ENCODE peak calls at places on chromosomes 13 and 19, in nine cellular contexts. Z is fibroblast of lung, V is hepatocyte, Y is WTC11, P is BJ, T is adrenal gland, R is bronchial epithelial cell, S is breast epithelium, H is GM10248. F is an unnamed sample.

GRCh38 chr13:49326222-49326917 is 78.6 kb downstream of the CDADC1 start:
- DNase-seq in S (no peak), H (no peak), R (no peak), T (no peak), P (no peak), V (no peak), Y (no peak), Z (no peak), F (no peak)

GRCh38 chr13:90846956-90847355 is 500.5 kb upstream of the MIR17HG start:
- DNase-seq in Y (no peak), S (no peak), V (no peak), R (no peak), Z (no peak), T (no peak), P (no peak), H (no peak), F (no peak)

GRCh38 chr19:37719111-37719926 is at the start of gene ZNF607:
- DNase-seq in P (peak; percentile 44), V (peak; percentile 98), H (peak; percentile 95), Z (peak; percentile 93), R (peak; percentile 89), T (peak; percentile 90), Y (peak; percentile 95), S (peak; percentile 92), F (peak; percentile 92)

GRCh38 chr13:113745059-113745458 is 14.0 kb upstream of the TMEM255B start:
- DNase-seq in Z (no peak), Y (no peak), R (no peak), V (no peak), T (no peak), S (no peak), H (no peak), P (no peak), F (no peak)

GRCh38 chr19:11291415-11291814 is 4.5 kb upstream of the TSPAN16 start:
- DNase-seq in R (no peak), S (no peak), P (no peak), H (no peak), Y (no peak), Z (no peak), V (no peak), T (no peak), F (no peak)

GRCh38 chr13:91722267-91722884 is 324.0 kb downstream of the GPC5 start:
- DNase-seq in Y (no peak), V (peak; percentile 52), R (peak; percentile 13), H (peak; percentile 15), Z (peak; percentile 64), P (no peak), S (no peak), T (no peak), F (no peak)

GRCh38 chr19:18775586-18776287 is 15.4 kb downstream of the COMP start:
- DNase-seq in H (no peak), T (no peak), P (no peak), S (no peak), Z (peak; percentile 40), R (no peak), Y (no peak), V (no peak), F (no peak)

GRCh38 chr13:74087304-74087703 is 46.9 kb downstream of the KLF12 start:
- DNase-seq in R (no peak), Y (no peak), S (no peak), P (no peak), V (no peak), T (no peak), Z (no peak), H (no peak), F (no peak)

GRCh38 chr13:23372264-23372905 is 61.1 kb downstream of the SACS start:
- DNase-seq in R (no peak), P (no peak), Z (peak; percentile 73), V (no peak), H (no peak), T (no peak), S (no peak), Y (no peak), F (no peak)

GRCh38 chr13:96052655-96053002 is 572 bp downstream of the UGGT2 start:
- DNase-seq in S (no peak), P (peak; percentile 7), Y (no peak), Z (peak; percentile 75), V (peak; percentile 70), R (peak; percentile 83), H (no peak), T (no peak), F (peak; percentile 37)

GRCh38 chr13:24493356-24493755 is 19.2 kb downstream of the PARP4 start:
- DNase-seq in R (no peak), H (no peak), S (no peak), Z (no peak), P (no peak), Y (no peak), V (no peak), T (no peak), F (no peak)

GRCh38 chr19:48964205-48965032 is 690 bp upstream of the FTL start:
- DNase-seq in R (no peak), V (peak; percentile 82), S (no peak), Z (peak; percentile 61), Y (peak; percentile 54), T (no peak), P (no peak), H (no peak), F (no peak)

GRCh38 chr19:33024398-33024797 is 40.3 kb downstream of the RHPN2 start:
- DNase-seq in Z (no peak), R (no peak), V (no peak), H (no peak), T (no peak), Y (no peak), S (no peak), P (no peak), F (no peak)

GRCh38 chr13:41955605-41956004 is 5.3 kb downstream of the VWA8 start:
- DNase-seq in R (no peak), T (no peak), S (no peak), Y (no peak), H (no peak), V (no peak), P (no peak), Z (no peak), F (no peak)

GRCh38 chr19:47253467-47253881 is 2.9 kb upstream of the CCDC9 start:
- DNase-seq in P (peak; percentile 68), S (no peak), Z (peak; percentile 72), V (peak; percentile 27), R (peak; percentile 90), T (no peak), H (no peak), Y (no peak), F (no peak)

GRCh38 chr13:46388846-46389245 is 1.8 kb upstream of the RUBCNL start:
- DNase-seq in R (peak; percentile 17), P (no peak), V (no peak), Z (no peak), T (no peak), Y (no peak), S (no peak), H (no peak), F (no peak)

GRCh38 chr13:46386426-46386995 is 541 bp downstream of the RUBCNL start:
- DNase-seq in T (no peak), S (no peak), V (no peak), Z (peak; percentile 24), H (no peak), Y (no peak), R (no peak), P (no peak), F (no peak)

GRCh38 chr13:46388308-46388707 is 1.3 kb upstream of the RUBCNL start:
- DNase-seq in P (no peak), V (no peak), H (no peak), R (no peak), T (no peak), Z (no peak), Y (no peak), S (no peak), F (no peak)

GRCh38 chr13:46385946-46386345 is 1.1 kb downstream of the RUBCNL start:
- DNase-seq in T (no peak), P (no peak), V (no peak), H (no peak), R (no peak), Z (no peak), S (no peak), Y (no peak), F (no peak)

GRCh38 chr13:46386996-46387851 is at the start of gene RUBCNL:
- DNase-seq in Y (peak; percentile 70), V (peak; percentile 39), P (no peak), H (peak; percentile 84), S (no peak), T (peak; percentile 26), Z (peak; percentile 27), R (peak; percentile 59), F (peak; percentile 17)
- TF ChIP-seq CTCF in Y (no peak), V (no peak), P (no peak), H (peak; percentile 41), S (no peak), T (no peak), Z (no peak), R (no peak), F (no peak)

GRCh38 chr19:45071969-45072790 is 4.1 kb downstream of the ZNF296 start:
- DNase-seq in Y (peak; percentile 29), T (no peak), Z (no peak), R (no peak), P (no peak), V (no peak), H (no peak), S (peak; percentile 67), F (no peak)
- TF ChIP-seq CTCF in Y (no peak), T (no peak), Z (no peak), R (no peak), P (no peak), V (no peak), H (no peak), S (no peak), F (no peak)

DNA sequence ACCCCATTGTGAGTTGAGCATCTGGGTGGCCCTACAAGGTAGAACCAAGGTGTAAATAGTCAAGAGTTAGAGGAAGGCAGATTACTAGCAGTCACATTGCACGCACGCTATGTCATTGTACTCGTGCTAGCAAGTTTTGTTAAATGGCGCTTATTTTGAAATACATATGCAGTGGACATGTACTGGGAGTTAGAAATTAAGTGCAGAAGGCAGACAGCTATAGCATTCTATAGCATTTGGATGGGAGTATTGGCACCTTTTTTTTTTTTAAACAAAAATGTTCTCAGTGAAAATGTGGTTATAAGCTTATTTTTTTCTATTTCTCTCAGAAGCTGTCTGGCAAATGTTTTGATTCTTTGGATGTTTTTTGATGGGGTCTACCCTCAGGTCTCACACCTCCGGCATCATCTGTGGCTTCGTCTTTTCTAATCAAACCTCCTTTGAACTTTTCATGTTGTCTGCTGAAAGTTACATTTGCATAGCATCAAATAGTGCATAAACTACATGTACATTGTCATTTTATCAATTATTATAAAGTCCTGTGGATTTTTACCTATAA is 68.1 kb downstream of the ARHGEF7 start:
- DNase-seq in P (no peak), S (no peak), R (no peak), Z (no peak), T (no peak), H (no peak), Y (no peak), V (no peak), F (no peak)
- TF ChIP-seq CTCF in P (no peak), S (no peak), R (no peak), Z (no peak), T (no peak), H (no peak), Y (no peak), V (no peak), F (no peak)

DNA sequence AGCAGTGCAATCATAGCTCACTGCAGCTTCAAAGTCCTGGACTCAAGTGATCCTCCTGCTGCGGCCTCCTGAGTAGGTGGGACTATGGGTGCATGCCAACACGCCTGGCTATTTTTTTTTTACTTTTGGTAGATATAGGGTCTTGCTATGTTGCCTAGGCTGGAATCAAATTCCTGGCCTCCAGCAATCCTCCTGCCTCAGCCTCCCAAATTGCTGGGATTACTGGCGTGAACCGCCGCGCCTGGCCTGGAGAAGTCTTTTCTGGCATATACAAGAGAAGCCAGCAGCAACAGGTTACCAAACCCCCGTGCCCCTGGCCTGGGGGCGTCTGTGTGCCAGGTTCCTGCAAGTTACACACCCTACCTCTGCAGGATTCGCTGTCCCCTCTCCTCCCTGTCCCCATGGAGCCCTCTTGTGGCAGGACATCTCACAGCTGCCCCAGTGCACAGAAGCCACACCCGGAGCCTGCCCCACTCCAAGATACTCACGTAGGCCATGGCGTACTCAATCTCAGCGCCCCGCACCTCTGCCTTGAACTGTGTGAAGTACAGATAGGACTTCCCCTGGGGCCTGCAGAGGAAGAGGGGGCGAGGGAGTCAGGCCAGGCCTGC is 9.9 kb downstream of the MYDGF start:
- DNase-seq in H (peak; percentile 48), Z (no peak), T (no peak), R (no peak), P (no peak), S (no peak), Y (peak; percentile 72), V (peak; percentile 48), F (peak; percentile 50)
- TF ChIP-seq CTCF in H (peak; percentile 53), Z (peak; percentile 15), T (peak; percentile 25), R (peak; percentile 18), P (no peak), S (no peak), Y (no peak), V (peak; percentile 24), F (no peak)

F was measured in endothelial cell.